ENCODE peak calls at places on chromosomes 11 and 22, in ten cellular contexts. S is uterus; D is iris pigment epithelial cell; A is substantia nigra; J is osteocyte; Z is posterior cingulate gyrus; C is dermis microvascular lymphatic vessel endothelial cell; G is Ammon's horn; M is stimulated activated naive CD8-positive, alpha-beta T cell treated with anti-CD3 and anti-CD28 coated beads, Interleukin-15, amount 100 ng/mL, for 72 hours; H is sciatic nerve. Y is an unnamed sample.

GRCh38 chr22:44916281-44917231 is 93.2 kb downstream of the PHF21B start:
- DNase-seq in S (no peak), D (no peak), A (no peak), J (no peak), Z (peak), C (no peak), G (no peak), M (no peak), H (peak), Y (no peak)

GRCh38 chr11:2684581-2684980 is 15.2 kb downstream of the KCNQ1OT1 start:
- DNase-seq in S (no peak), D (no peak), A (no peak), J (no peak), Z (peak), C (no peak), G (no peak), M (no peak), H (no peak), Y (no peak)

GRCh38 chr22:38461414-38462081 is 6.3 kb upstream of the KDELR3 start:
- DNase-seq in S (peak), D (peak), A (peak), J (peak), Z (peak), C (peak), G (peak), M (peak), H (peak), Y (peak)

GRCh38 chr11:134555510-134555909 is 143.5 kb upstream of the B3GAT1 start:
- DNase-seq in S (no peak), D (no peak), A (no peak), J (peak), Z (peak), C (no peak), G (no peak), M (no peak), H (peak), Y (peak)

GRCh38 chr11:61585115-61585514 is 4.2 kb upstream of the SYT7 start:
- DNase-seq in S (no peak), D (no peak), A (no peak), J (no peak), Z (no peak), C (no peak), G (no peak), M (no peak), H (no peak), Y (no peak)

GRCh38 chr11:75184757-75185156 is 33.9 kb downstream of the SLCO2B1 start:
- DNase-seq in S (no peak), D (no peak), A (no peak), J (no peak), Z (peak), C (no peak), G (no peak), M (no peak), H (no peak), Y (no peak)

GRCh38 chr22:24736526-24737050 is 37.9 kb downstream of the PIWIL3 start:
- DNase-seq in S (no peak), D (no peak), A (no peak), J (peak), Z (no peak), C (no peak), G (no peak), M (no peak), H (no peak), Y (no peak)

GRCh38 chr11:119433369-119433749 is 10.4 kb upstream of the THY1 start:
- DNase-seq in S (no peak), D (peak), A (no peak), J (no peak), Z (no peak), C (no peak), G (no peak), M (no peak), H (no peak), Y (no peak)

GRCh38 chr11:65883786-65884715 is 4.2 kb downstream of the FIBP start:
- DNase-seq in S (no peak), D (no peak), A (no peak), J (no peak), Z (no peak), C (no peak), G (no peak), M (no peak), H (no peak), Y (no peak)

GRCh38 chr11:100297516-100297915 is 389.6 kb upstream of the ARHGAP42 start:
- DNase-seq in S (no peak), D (no peak), A (no peak), J (no peak), Z (no peak), C (no peak), G (no peak), M (no peak), H (no peak), Y (no peak)

GRCh38 chr11:96207459-96208449 is 135.2 kb downstream of the MAML2 start:
- DNase-seq in S (no peak), D (peak), A (no peak), J (no peak), Z (no peak), C (peak), G (no peak), M (no peak), H (no peak), Y (no peak)

GRCh38 chr22:39498802-39499201 is 3.3 kb upstream of the MIEF1 start:
- DNase-seq in S (no peak), D (no peak), A (no peak), J (no peak), Z (peak), C (no peak), G (peak), M (no peak), H (no peak), Y (no peak)

GRCh38 chr11:58513747-58514367 is 6.0 kb upstream of the OR5B21 start:
- DNase-seq in S (no peak), D (peak), A (no peak), J (no peak), Z (peak), C (peak), G (peak), M (no peak), H (no peak), Y (no peak)

GRCh38 chr11:71437399-71437798 is 10.8 kb downstream of the DHCR7 start:
- DNase-seq in S (no peak), D (no peak), A (no peak), J (no peak), Z (peak), C (no peak), G (no peak), M (no peak), H (no peak), Y (no peak)

GRCh38 chr11:1130276-1131032 is 27.3 kb upstream of the MUC5AC start:
- DNase-seq in S (no peak), D (no peak), A (no peak), J (no peak), Z (peak), C (no peak), G (no peak), M (no peak), H (no peak), Y (peak)

GRCh38 chr11:71331631-71332030 is 79.3 kb upstream of the SHANK2 start:
- DNase-seq in S (no peak), D (no peak), A (no peak), J (no peak), Z (no peak), C (no peak), G (no peak), M (no peak), H (peak), Y (no peak)

GRCh38 chr22:46657996-46658947 is 38.1 kb downstream of the GRAMD4 start:
- DNase-seq in S (no peak), D (no peak), A (no peak), J (no peak), Z (no peak), C (no peak), G (no peak), M (no peak), H (no peak), Y (no peak)

GRCh38 chr22:29842740-29843139 is 4.7 kb upstream of the ASCC2 start:
- DNase-seq in S (no peak), D (peak), A (no peak), J (no peak), Z (no peak), C (peak), G (no peak), M (no peak), H (no peak), Y (no peak)

GRCh38 chr11:120562806-120563425 is 51.4 kb downstream of the GRIK4 start:
- DNase-seq in S (no peak), D (no peak), A (peak), J (no peak), Z (peak), C (no peak), G (peak), M (no peak), H (no peak), Y (no peak)

GRCh38 chr22:31272522-31273446 is 19.5 kb downstream of the PIK3IP1 start:
- DNase-seq in S (peak), D (peak), A (peak), J (no peak), Z (no peak), C (peak), G (peak), M (peak), H (peak), Y (peak)

GRCh38 chr22:40396882-40397281 is 26.5 kb downstream of the SGSM3 start:
- DNase-seq in S (no peak), D (peak), A (no peak), J (peak), Z (peak), C (peak), G (peak), M (no peak), H (no peak), Y (peak)

GRCh38 chr22:49005557-49005956 is 822.1 kb downstream of the BRD1 start:
- DNase-seq in S (no peak), D (no peak), A (no peak), J (peak), Z (peak), C (no peak), G (no peak), M (no peak), H (no peak), Y (no peak)

GRCh38 chr22:43300891-43301676 is 42.1 kb downstream of the SCUBE1 start:
- DNase-seq in S (no peak), D (no peak), A (no peak), J (no peak), Z (no peak), C (no peak), G (no peak), M (no peak), H (no peak), Y (peak)

GRCh38 chr11:85698195-85698594 is 12.2 kb upstream of the CCDC89 start:
- DNase-seq in S (no peak), D (no peak), A (no peak), J (no peak), Z (no peak), C (no peak), G (no peak), M (no peak), H (no peak), Y (no peak)

GRCh38 chr22:27397948-27398330 is 403.6 kb downstream of the MN1 start:
- DNase-seq in S (peak), D (no peak), A (no peak), J (no peak), Z (peak), C (no peak), G (no peak), M (no peak), H (no peak), Y (peak)

GRCh38 chr11:38221295-38221694 is 1623.3 kb upstream of the RAG2 start:
- DNase-seq in S (no peak), D (no peak), A (no peak), J (no peak), Z (no peak), C (no peak), G (no peak), M (no peak), H (no peak), Y (no peak)

GRCh38 chr11:119536801-119537200 is 113.8 kb upstream of the THY1 start:
- DNase-seq in S (no peak), D (no peak), A (no peak), J (no peak), Z (peak), C (no peak), G (no peak), M (no peak), H (no peak), Y (no peak)

GRCh38 chr11:118111019-118111743 is 24.4 kb upstream of the SMIM35 start:
- DNase-seq in S (no peak), D (no peak), A (no peak), J (no peak), Z (peak), C (no peak), G (no peak), M (no peak), H (peak), Y (no peak)

GRCh38 chr11:119424775-119425174 is 1.8 kb upstream of the THY1 start:
- DNase-seq in S (no peak), D (no peak), A (no peak), J (peak), Z (no peak), C (no peak), G (no peak), M (no peak), H (no peak), Y (no peak)

GRCh38 chr11:11605821-11606450 is 15.9 kb downstream of the GALNT18 start:
- DNase-seq in S (no peak), D (no peak), A (no peak), J (no peak), Z (no peak), C (no peak), G (no peak), M (no peak), H (no peak), Y (no peak)

GRCh38 chr11:64891215-64891848 is 12.9 kb upstream of the EHD1 start:
- DNase-seq in S (no peak), D (no peak), A (no peak), J (no peak), Z (peak), C (no peak), G (no peak), M (no peak), H (no peak), Y (no peak)